ENCODE peak calls at places on chromosome 7, in ten cellular contexts. One of them, this sample, is unnamed.

GRCh38 chr7:137718360-137718759 is 128.4 kb downstream of the DGKI start:
- DNase-seq in suprapubic skin: no peak
- DNase-seq in GM12892: no peak
- DNase-seq in SK-N-SH: no peak
- DNase-seq in GM23338: no peak
- DNase-seq in HCT116: no peak
- DNase-seq in HepG2: no peak
- DNase-seq in HL-60: no peak
- DNase-seq in K562: no peak
- DNase-seq in GM12891: no peak
- DNase-seq in this sample: no peak

GRCh38 chr7:78052112-78052511 is 253.5 kb downstream of the PHTF2 start:
- DNase-seq in HCT116: no peak
- DNase-seq in K562: no peak
- DNase-seq in GM23338: peak
- DNase-seq in SK-N-SH: no peak
- DNase-seq in HepG2: no peak
- DNase-seq in suprapubic skin: no peak
- DNase-seq in GM12891: no peak
- DNase-seq in GM12892: no peak
- DNase-seq in HL-60: no peak
- DNase-seq in this sample: no peak

GRCh38 chr7:40755438-40755837 is 620.6 kb downstream of the SUGCT start:
- DNase-seq in HepG2: peak
- DNase-seq in GM12892: no peak
- DNase-seq in GM12891: no peak
- DNase-seq in SK-N-SH: no peak
- DNase-seq in GM23338: no peak
- DNase-seq in suprapubic skin: no peak
- DNase-seq in K562: no peak
- DNase-seq in HL-60: no peak
- DNase-seq in HCT116: no peak
- DNase-seq in this sample: no peak

GRCh38 chr7:131546126-131546525 is 10.3 kb downstream of the PODXL start:
- DNase-seq in HL-60: no peak
- DNase-seq in K562: no peak
- DNase-seq in HCT116: no peak
- DNase-seq in GM23338: no peak
- DNase-seq in suprapubic skin: no peak
- DNase-seq in GM12892: no peak
- DNase-seq in GM12891: no peak
- DNase-seq in SK-N-SH: no peak
- DNase-seq in HepG2: peak
- DNase-seq in this sample: no peak

GRCh38 chr7:73885975-73886798 is 25.2 kb downstream of the TMEM270 start:
- DNase-seq in HCT116: no peak
- DNase-seq in SK-N-SH: peak
- DNase-seq in HepG2: no peak
- DNase-seq in HL-60: no peak
- DNase-seq in GM12891: no peak
- DNase-seq in GM23338: peak
- DNase-seq in GM12892: no peak
- DNase-seq in K562: peak
- DNase-seq in suprapubic skin: no peak
- DNase-seq in this sample: peak

GRCh38 chr7:156731651-156732050 is 91.1 kb downstream of the RNF32 start:
- DNase-seq in GM12892: no peak
- DNase-seq in HCT116: no peak
- DNase-seq in K562: no peak
- DNase-seq in GM12891: no peak
- DNase-seq in SK-N-SH: no peak
- DNase-seq in HL-60: no peak
- DNase-seq in suprapubic skin: no peak
- DNase-seq in GM23338: no peak
- DNase-seq in HepG2: no peak
- DNase-seq in this sample: no peak

GRCh38 chr7:36547361-36547760 is 157.7 kb downstream of the ANLN start:
- DNase-seq in HCT116: no peak
- DNase-seq in GM12891: no peak
- DNase-seq in SK-N-SH: no peak
- DNase-seq in GM23338: no peak
- DNase-seq in HepG2: no peak
- DNase-seq in suprapubic skin: no peak
- DNase-seq in GM12892: no peak
- DNase-seq in K562: no peak
- DNase-seq in HL-60: no peak
- DNase-seq in this sample: no peak

GRCh38 chr7:134619627-134620331 is 26.9 kb upstream of the BPGM start:
- DNase-seq in HepG2: no peak
- DNase-seq in GM12892: no peak
- DNase-seq in K562: no peak
- DNase-seq in GM23338: no peak
- DNase-seq in suprapubic skin: no peak
- DNase-seq in HL-60: no peak
- DNase-seq in SK-N-SH: no peak
- DNase-seq in GM12891: no peak
- DNase-seq in HCT116: no peak
- DNase-seq in this sample: no peak

GRCh38 chr7:31981874-31982390 is 88.3 kb downstream of the PDE1C start:
- DNase-seq in HCT116: no peak
- DNase-seq in HL-60: no peak
- DNase-seq in suprapubic skin: no peak
- DNase-seq in GM23338: no peak
- DNase-seq in K562: no peak
- DNase-seq in GM12891: no peak
- DNase-seq in HepG2: no peak
- DNase-seq in GM12892: no peak
- DNase-seq in SK-N-SH: no peak
- DNase-seq in this sample: no peak

GRCh38 chr7:7499892-7500291 is 35.8 kb downstream of the COL28A1 start:
- DNase-seq in GM12891: no peak
- DNase-seq in suprapubic skin: no peak
- DNase-seq in K562: no peak
- DNase-seq in GM12892: no peak
- DNase-seq in HepG2: peak
- DNase-seq in HL-60: no peak
- DNase-seq in HCT116: no peak
- DNase-seq in SK-N-SH: no peak
- DNase-seq in GM23338: no peak
- DNase-seq in this sample: no peak

GRCh38 chr7:92025260-92025659 is 84.6 kb downstream of the AKAP9 start:
- DNase-seq in GM23338: no peak
- DNase-seq in HCT116: no peak
- DNase-seq in HL-60: no peak
- DNase-seq in GM12892: no peak
- DNase-seq in HepG2: no peak
- DNase-seq in GM12891: no peak
- DNase-seq in SK-N-SH: no peak
- DNase-seq in suprapubic skin: no peak
- DNase-seq in K562: no peak
- DNase-seq in this sample: no peak

GRCh38 chr7:43552122-43552521 is 30.8 kb upstream of the STK17A start:
- DNase-seq in HL-60: no peak
- DNase-seq in SK-N-SH: no peak
- DNase-seq in suprapubic skin: no peak
- DNase-seq in K562: no peak
- DNase-seq in GM23338: no peak
- DNase-seq in HCT116: no peak
- DNase-seq in GM12891: no peak
- DNase-seq in HepG2: no peak
- DNase-seq in GM12892: no peak
- DNase-seq in this sample: no peak

GRCh38 chr7:20301311-20301939 is 29.3 kb upstream of the ITGB8 start:
- DNase-seq in GM23338: no peak
- DNase-seq in suprapubic skin: no peak
- DNase-seq in GM12891: no peak
- DNase-seq in HL-60: no peak
- DNase-seq in HCT116: no peak
- DNase-seq in K562: no peak
- DNase-seq in HepG2: no peak
- DNase-seq in SK-N-SH: no peak
- DNase-seq in GM12892: no peak
- DNase-seq in this sample: no peak

GRCh38 chr7:28988818-28989595 is 30.9 kb upstream of the TRIL start:
- DNase-seq in HCT116: no peak
- DNase-seq in SK-N-SH: no peak
- DNase-seq in HL-60: no peak
- DNase-seq in GM12892: no peak
- DNase-seq in suprapubic skin: peak
- DNase-seq in GM23338: no peak
- DNase-seq in HepG2: no peak
- DNase-seq in GM12891: no peak
- DNase-seq in K562: no peak
- DNase-seq in this sample: no peak
- TF ChIP-seq POLR2AphosphoS5 in HCT116: no peak
- TF ChIP-seq POLR2AphosphoS5 in SK-N-SH: no peak
- TF ChIP-seq POLR2AphosphoS5 in HL-60: no peak
- TF ChIP-seq POLR2AphosphoS5 in GM12892: no peak
- TF ChIP-seq POLR2AphosphoS5 in suprapubic skin: no peak
- TF ChIP-seq POLR2AphosphoS5 in GM23338: no peak
- TF ChIP-seq POLR2AphosphoS5 in HepG2: no peak
- TF ChIP-seq POLR2AphosphoS5 in GM12891: no peak
- TF ChIP-seq POLR2AphosphoS5 in K562: no peak
- TF ChIP-seq POLR2AphosphoS5 in this sample: no peak

DNA sequence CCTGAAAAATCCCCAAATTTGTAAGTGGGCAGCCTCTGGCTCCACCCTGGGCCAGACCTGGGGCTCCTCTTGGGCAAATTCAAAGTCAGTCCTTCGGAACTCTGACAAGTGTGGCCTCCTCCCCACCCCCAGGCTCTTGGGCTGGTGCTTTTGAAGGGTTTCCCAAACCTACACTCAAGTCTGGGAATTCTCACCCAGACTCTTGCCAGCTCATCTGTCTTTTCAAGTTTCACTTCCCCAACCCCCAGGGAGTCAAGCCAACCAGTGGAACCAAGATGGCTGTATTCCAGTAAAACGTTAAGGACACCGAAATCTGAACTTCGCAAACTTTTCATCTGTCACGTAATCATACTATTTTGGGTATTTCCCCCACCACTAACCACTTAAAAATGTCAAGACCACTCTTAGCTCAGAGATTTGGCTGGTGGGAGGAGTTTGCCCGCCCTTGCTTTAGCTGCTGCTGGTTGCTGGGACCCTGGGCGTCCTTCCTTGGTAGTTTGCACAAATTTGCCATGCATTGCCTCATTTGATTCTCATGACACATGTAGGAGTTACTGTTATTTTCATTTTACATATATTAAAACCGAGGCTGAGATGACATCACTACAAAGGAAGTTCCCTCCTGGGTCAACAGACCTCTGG is 1.7 kb upstream of the MYO1G start:
- DNase-seq in HepG2: no peak
- DNase-seq in GM12892: no peak
- DNase-seq in K562: no peak
- DNase-seq in GM12891: no peak
- DNase-seq in HCT116: no peak
- DNase-seq in suprapubic skin: no peak
- DNase-seq in SK-N-SH: no peak
- DNase-seq in HL-60: peak
- DNase-seq in GM23338: no peak
- DNase-seq in this sample: no peak
- TF ChIP-seq POLR2AphosphoS5 in HepG2: no peak
- TF ChIP-seq POLR2AphosphoS5 in GM12892: peak
- TF ChIP-seq POLR2AphosphoS5 in K562: no peak
- TF ChIP-seq POLR2AphosphoS5 in GM12891: no peak
- TF ChIP-seq POLR2AphosphoS5 in HCT116: no peak
- TF ChIP-seq POLR2AphosphoS5 in suprapubic skin: no peak
- TF ChIP-seq POLR2AphosphoS5 in SK-N-SH: no peak
- TF ChIP-seq POLR2AphosphoS5 in HL-60: no peak
- TF ChIP-seq POLR2AphosphoS5 in GM23338: no peak
- TF ChIP-seq POLR2AphosphoS5 in this sample: no peak

DNA sequence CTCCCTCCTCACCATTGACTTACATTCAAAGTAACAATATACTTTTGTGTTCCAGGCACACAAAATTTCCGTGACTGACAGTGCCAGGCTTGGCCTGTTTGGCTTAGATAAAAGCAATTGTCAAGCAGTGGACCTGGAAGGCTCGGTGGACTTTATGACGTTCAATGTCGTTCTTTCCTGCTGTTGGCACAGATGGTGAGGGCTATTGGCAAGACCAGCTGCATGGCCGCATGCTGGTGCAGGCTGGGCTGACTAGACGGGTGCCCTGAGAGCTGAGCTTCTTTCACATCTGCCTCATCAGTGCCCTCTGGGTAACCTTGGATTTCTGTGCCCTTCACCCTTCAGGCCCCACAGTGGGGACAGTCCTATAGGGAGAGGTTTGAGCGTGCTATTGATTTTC is 45.2 kb downstream of the WIPF3 start:
- DNase-seq in SK-N-SH: no peak
- DNase-seq in HL-60: no peak
- DNase-seq in suprapubic skin: no peak
- DNase-seq in GM23338: no peak
- DNase-seq in HCT116: no peak
- DNase-seq in K562: no peak
- DNase-seq in HepG2: no peak
- DNase-seq in GM12892: no peak
- DNase-seq in GM12891: no peak
- DNase-seq in this sample: no peak
- TF ChIP-seq POLR2AphosphoS5 in SK-N-SH: no peak
- TF ChIP-seq POLR2AphosphoS5 in HL-60: no peak
- TF ChIP-seq POLR2AphosphoS5 in suprapubic skin: no peak
- TF ChIP-seq POLR2AphosphoS5 in GM23338: no peak
- TF ChIP-seq POLR2AphosphoS5 in HCT116: no peak
- TF ChIP-seq POLR2AphosphoS5 in K562: no peak
- TF ChIP-seq POLR2AphosphoS5 in HepG2: no peak
- TF ChIP-seq POLR2AphosphoS5 in GM12892: no peak
- TF ChIP-seq POLR2AphosphoS5 in GM12891: no peak
- TF ChIP-seq POLR2AphosphoS5 in this sample: no peak

GRCh38 chr7:150566123-150566522 is 1.1 kb upstream of the GIMAP4 start:
- DNase-seq in HCT116: no peak
- DNase-seq in suprapubic skin: no peak
- DNase-seq in GM23338: peak
- DNase-seq in HepG2: no peak
- DNase-seq in GM12891: no peak
- DNase-seq in GM12892: no peak
- DNase-seq in K562: no peak
- DNase-seq in SK-N-SH: no peak
- DNase-seq in HL-60: no peak
- DNase-seq in this sample: no peak

GRCh38 chr7:150567846-150568245 is 656 bp downstream of the GIMAP4 start:
- DNase-seq in GM12892: no peak
- DNase-seq in GM12891: no peak
- DNase-seq in GM23338: no peak
- DNase-seq in HepG2: no peak
- DNase-seq in K562: no peak
- DNase-seq in HCT116: no peak
- DNase-seq in HL-60: no peak
- DNase-seq in SK-N-SH: no peak
- DNase-seq in suprapubic skin: no peak
- DNase-seq in this sample: no peak

GRCh38 chr7:150568714-150569113 is 1.5 kb downstream of the GIMAP4 start:
- DNase-seq in SK-N-SH: no peak
- DNase-seq in suprapubic skin: no peak
- DNase-seq in HCT116: no peak
- DNase-seq in HL-60: no peak
- DNase-seq in GM23338: no peak
- DNase-seq in K562: no peak
- DNase-seq in GM12892: no peak
- DNase-seq in HepG2: no peak
- DNase-seq in GM12891: no peak
- DNase-seq in this sample: no peak

GRCh38 chr7:150566572-150566971 is 618 bp upstream of the GIMAP4 start:
- DNase-seq in GM12891: no peak
- DNase-seq in HepG2: no peak
- DNase-seq in suprapubic skin: no peak
- DNase-seq in HCT116: no peak
- DNase-seq in GM12892: no peak
- DNase-seq in SK-N-SH: no peak
- DNase-seq in K562: no peak
- DNase-seq in GM23338: no peak
- DNase-seq in HL-60: no peak
- DNase-seq in this sample: no peak

GRCh38 chr7:150567168-150567567 is at the start of gene GIMAP4:
- DNase-seq in SK-N-SH: no peak
- DNase-seq in HCT116: no peak
- DNase-seq in GM23338: no peak
- DNase-seq in GM12892: no peak
- DNase-seq in K562: no peak
- DNase-seq in GM12891: no peak
- DNase-seq in HL-60: no peak
- DNase-seq in suprapubic skin: no peak
- DNase-seq in HepG2: no peak
- DNase-seq in this sample: no peak
- TF ChIP-seq POLR2AphosphoS5 in SK-N-SH: no peak
- TF ChIP-seq POLR2AphosphoS5 in HCT116: no peak
- TF ChIP-seq POLR2AphosphoS5 in GM23338: no peak
- TF ChIP-seq POLR2AphosphoS5 in GM12892: no peak
- TF ChIP-seq POLR2AphosphoS5 in K562: no peak
- TF ChIP-seq POLR2AphosphoS5 in GM12891: no peak
- TF ChIP-seq POLR2AphosphoS5 in HL-60: no peak
- TF ChIP-seq POLR2AphosphoS5 in suprapubic skin: no peak
- TF ChIP-seq POLR2AphosphoS5 in HepG2: no peak
- TF ChIP-seq POLR2AphosphoS5 in this sample: peak